ENCODE peak calls at places on chromosomes 2 and 18, in four cellular contexts. One of them, this sample, is unnamed.

GRCh38 chr18:9901377-9901776 is 12.4 kb upstream of the VAPA start:
- DNase-seq in NCI-H1105: no peak
- DNase-seq in stimulated activated CD8-positive, alpha-beta memory T cell treated with anti-CD3 and anti-CD28 coated beads, Interleukin-15, amount 100 ng/mL, for 24 hours: no peak
- DNase-seq in bronchial epithelial cell: no peak
- DNase-seq in this sample: no peak

GRCh38 chr2:71851094-71851755 is 296.4 kb downstream of the CYP26B1 start:
- DNase-seq in NCI-H1105: no peak
- DNase-seq in stimulated activated CD8-positive, alpha-beta memory T cell treated with anti-CD3 and anti-CD28 coated beads, Interleukin-15, amount 100 ng/mL, for 24 hours: no peak
- DNase-seq in bronchial epithelial cell: no peak
- DNase-seq in this sample: no peak

GRCh38 chr2:160664603-160665145 is 171.1 kb upstream of the RBMS1 start:
- DNase-seq in NCI-H1105: no peak
- DNase-seq in stimulated activated CD8-positive, alpha-beta memory T cell treated with anti-CD3 and anti-CD28 coated beads, Interleukin-15, amount 100 ng/mL, for 24 hours: no peak
- DNase-seq in bronchial epithelial cell: peak
- DNase-seq in this sample: no peak

GRCh38 chr2:50347355-50348044 is 684.4 kb downstream of the NRXN1 start:
- DNase-seq in NCI-H1105: peak
- DNase-seq in stimulated activated CD8-positive, alpha-beta memory T cell treated with anti-CD3 and anti-CD28 coated beads, Interleukin-15, amount 100 ng/mL, for 24 hours: no peak
- DNase-seq in bronchial epithelial cell: no peak
- DNase-seq in this sample: no peak

GRCh38 chr2:69989422-69990128 is 28.1 kb upstream of the ASPRV1 start:
- DNase-seq in NCI-H1105: no peak
- DNase-seq in stimulated activated CD8-positive, alpha-beta memory T cell treated with anti-CD3 and anti-CD28 coated beads, Interleukin-15, amount 100 ng/mL, for 24 hours: no peak
- DNase-seq in bronchial epithelial cell: peak
- DNase-seq in this sample: no peak

GRCh38 chr2:15711126-15711860 is 119.6 kb downstream of the DDX1 start:
- DNase-seq in NCI-H1105: no peak
- DNase-seq in stimulated activated CD8-positive, alpha-beta memory T cell treated with anti-CD3 and anti-CD28 coated beads, Interleukin-15, amount 100 ng/mL, for 24 hours: no peak
- DNase-seq in bronchial epithelial cell: peak
- DNase-seq in this sample: no peak

GRCh38 chr2:85662899-85663683 is 4.9 kb downstream of the SFTPB start:
- DNase-seq in NCI-H1105: no peak
- DNase-seq in stimulated activated CD8-positive, alpha-beta memory T cell treated with anti-CD3 and anti-CD28 coated beads, Interleukin-15, amount 100 ng/mL, for 24 hours: no peak
- DNase-seq in bronchial epithelial cell: peak
- DNase-seq in this sample: no peak

GRCh38 chr2:174780191-174780590 is 15.9 kb upstream of the CHRNA1 start:
- DNase-seq in NCI-H1105: no peak
- DNase-seq in stimulated activated CD8-positive, alpha-beta memory T cell treated with anti-CD3 and anti-CD28 coated beads, Interleukin-15, amount 100 ng/mL, for 24 hours: no peak
- DNase-seq in bronchial epithelial cell: peak
- DNase-seq in this sample: no peak

GRCh38 chr2:15160602-15161001 is 400.5 kb downstream of the NBAS start:
- DNase-seq in NCI-H1105: no peak
- DNase-seq in stimulated activated CD8-positive, alpha-beta memory T cell treated with anti-CD3 and anti-CD28 coated beads, Interleukin-15, amount 100 ng/mL, for 24 hours: no peak
- DNase-seq in bronchial epithelial cell: no peak
- DNase-seq in this sample: no peak

This sample was measured in NK-92 treated with Interleukin-12 subunit alpha and Interleukin-12 subunit beta, amount 100 ng/mL, for 24 hours.